ENCODE peak calls at places on chromosomes 2 and 18, in ten cellular contexts. Z, Q, A, V, M, L, C, N, W and I are unnamed samples.

GRCh38 chr18:27808678-27809077 is 368.3 kb downstream of the CDH2 start:
- DNase-seq in Z (no peak), Q (peak), A (no peak), V (no peak), M (no peak), L (no peak), C (no peak), N (no peak), W (no peak), I (no peak)

GRCh38 chr18:46555724-46556123 is 101.3 kb downstream of the LOXHD1 start:
- DNase-seq in Z (no peak), Q (peak), A (peak), V (no peak), M (peak), L (no peak), C (no peak), N (no peak), W (no peak), I (peak)

GRCh38 chr2:238287702-238288649 is at the start of gene PER2:
- DNase-seq in Z (peak), Q (peak), A (peak), V (peak), M (no peak), L (no peak), C (peak), N (peak), W (no peak), I (peak)

GRCh38 chr2:230706053-230706498 is 6.6 kb upstream of the CAB39 start:
- DNase-seq in Z (no peak), Q (no peak), A (no peak), V (no peak), M (no peak), L (no peak), C (peak), N (no peak), W (no peak), I (no peak)

GRCh38 chr2:222424281-222424728 is at the start of gene SGPP2:
- DNase-seq in Z (peak), Q (no peak), A (peak), V (no peak), M (peak), L (no peak), C (peak), N (no peak), W (no peak), I (no peak)

GRCh38 chr2:69716555-69717120 is 25.3 kb upstream of the ANXA4 start:
- DNase-seq in Z (no peak), Q (peak), A (no peak), V (no peak), M (no peak), L (no peak), C (no peak), N (no peak), W (no peak), I (no peak)

GRCh38 chr2:50720695-50721314 is 311.1 kb downstream of the NRXN1 start:
- DNase-seq in Z (no peak), Q (peak), A (peak), V (no peak), M (peak), L (no peak), C (no peak), N (no peak), W (no peak), I (no peak)

GRCh38 chr2:99841749-99842148 is 300.6 kb downstream of the AFF3 start:
- DNase-seq in Z (no peak), Q (peak), A (no peak), V (no peak), M (no peak), L (no peak), C (no peak), N (no peak), W (no peak), I (no peak)

GRCh38 chr2:173644146-173644545 is 289.5 kb downstream of the CDCA7 start:
- DNase-seq in Z (no peak), Q (peak), A (no peak), V (peak), M (no peak), L (no peak), C (no peak), N (no peak), W (no peak), I (no peak)

GRCh38 chr2:54725343-54726099 is 2.1 kb downstream of the EML6 start:
- DNase-seq in Z (no peak), Q (no peak), A (no peak), V (no peak), M (no peak), L (no peak), C (no peak), N (no peak), W (no peak), I (peak)

GRCh38 chr2:64562148-64562784 is 38.1 kb downstream of the AFTPH start:
- DNase-seq in Z (no peak), Q (peak), A (no peak), V (no peak), M (no peak), L (no peak), C (no peak), N (no peak), W (no peak), I (no peak)

GRCh38 chr2:101173707-101174295 is 22.6 kb upstream of the TBC1D8 start:
- DNase-seq in Z (no peak), Q (no peak), A (no peak), V (no peak), M (no peak), L (no peak), C (no peak), N (no peak), W (no peak), I (no peak)

GRCh38 chr2:214543386-214543955 is 132.6 kb downstream of the VWC2L start:
- DNase-seq in Z (no peak), Q (peak), A (no peak), V (peak), M (no peak), L (no peak), C (no peak), N (no peak), W (no peak), I (no peak)

GRCh38 chr18:78647018-78647417 is 332.6 kb upstream of the SALL3 start:
- DNase-seq in Z (no peak), Q (no peak), A (no peak), V (no peak), M (no peak), L (no peak), C (no peak), N (no peak), W (no peak), I (no peak)

GRCh38 chr2:23388756-23389514 is 4.0 kb downstream of the KLHL29 start:
- DNase-seq in Z (no peak), Q (no peak), A (no peak), V (no peak), M (no peak), L (no peak), C (no peak), N (no peak), W (no peak), I (no peak)

GRCh38 chr2:33040541-33040940 is 93.8 kb downstream of the LTBP1 start:
- DNase-seq in Z (no peak), Q (no peak), A (no peak), V (no peak), M (no peak), L (no peak), C (no peak), N (no peak), W (no peak), I (no peak)

GRCh38 chr2:18500333-18500732 is 60.1 kb downstream of the RDH14 start:
- DNase-seq in Z (no peak), Q (peak), A (no peak), V (peak), M (no peak), L (no peak), C (no peak), N (no peak), W (no peak), I (no peak)

GRCh38 chr18:74252032-74252380 is 39.8 kb downstream of the CYB5A start:
- DNase-seq in Z (no peak), Q (peak), A (no peak), V (no peak), M (no peak), L (no peak), C (no peak), N (no peak), W (no peak), I (no peak)

GRCh38 chr2:11245322-11245721 is 90.1 kb downstream of the SLC66A3 start:
- DNase-seq in Z (no peak), Q (no peak), A (no peak), V (no peak), M (no peak), L (no peak), C (no peak), N (no peak), W (no peak), I (no peak)

GRCh38 chr2:1739961-1740713 is 4.2 kb downstream of the PXDN start:
- DNase-seq in Z (no peak), Q (peak), A (no peak), V (no peak), M (no peak), L (no peak), C (no peak), N (no peak), W (no peak), I (no peak)

DNA sequence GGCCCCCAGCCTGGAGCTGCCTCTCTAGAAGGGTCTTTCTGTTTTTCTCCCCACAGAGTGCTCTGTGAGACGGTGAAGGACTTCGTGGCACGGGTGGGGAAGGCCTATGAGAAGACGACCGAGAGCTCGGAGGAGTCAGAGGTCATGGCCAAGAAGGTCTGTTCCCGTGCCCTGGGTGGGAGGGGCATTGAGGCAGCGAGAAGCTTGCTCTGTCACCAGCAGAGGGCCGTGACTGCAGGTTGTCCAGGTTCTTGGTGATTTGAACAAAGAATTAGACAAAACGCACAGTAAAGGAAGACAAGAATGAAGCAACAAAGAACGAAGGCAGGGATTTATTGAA is 93.9 kb downstream of the DGKD start:
- DNase-seq in Z (no peak), Q (peak), A (peak), V (no peak), M (peak), L (peak), C (no peak), N (peak), W (no peak), I (peak)
- TF ChIP-seq CTCF in Z (no peak), Q (peak), A (no peak), V (peak), M (no peak), L (no peak), C (no peak), N (no peak), W (no peak), I (no peak)

GRCh38 chr2:146312899-146313298 is 1531.9 kb upstream of the ACVR2A start:
- DNase-seq in Z (no peak), Q (peak), A (no peak), V (no peak), M (no peak), L (no peak), C (no peak), N (no peak), W (no peak), I (no peak)
- TF ChIP-seq CTCF in Z (peak), Q (peak), A (no peak), V (peak), M (no peak), L (peak), C (no peak), N (no peak), W (peak), I (peak)

GRCh38 chr2:38835015-38835601 is 40.6 kb downstream of the DHX57 start:
- DNase-seq in Z (no peak), Q (peak), A (no peak), V (no peak), M (no peak), L (no peak), C (no peak), N (no peak), W (no peak), I (peak)
- TF ChIP-seq CTCF in Z (peak), Q (peak), A (peak), V (peak), M (peak), L (peak), C (peak), N (peak), W (no peak), I (peak)

GRCh38 chr2:29311458-29311857 is 196.2 kb downstream of the CLIP4 start:
- DNase-seq in Z (no peak), Q (no peak), A (no peak), V (no peak), M (no peak), L (no peak), C (no peak), N (no peak), W (no peak), I (no peak)

GRCh38 chr2:29317077-29317517 is 201.9 kb downstream of the CLIP4 start:
- DNase-seq in Z (no peak), Q (peak), A (no peak), V (no peak), M (no peak), L (no peak), C (no peak), N (no peak), W (no peak), I (no peak)

GRCh38 chr2:29310665-29311348 is 195.6 kb downstream of the CLIP4 start:
- DNase-seq in Z (no peak), Q (no peak), A (peak), V (no peak), M (no peak), L (no peak), C (no peak), N (no peak), W (no peak), I (no peak)

GRCh38 chr2:29317801-29318485 is 202.7 kb downstream of the CLIP4 start:
- DNase-seq in Z (no peak), Q (no peak), A (no peak), V (no peak), M (no peak), L (no peak), C (no peak), N (no peak), W (no peak), I (no peak)

GRCh38 chr2:29314816-29315571 is 199.8 kb downstream of the CLIP4 start:
- DNase-seq in Z (no peak), Q (peak), A (peak), V (no peak), M (peak), L (no peak), C (peak), N (no peak), W (no peak), I (no peak)
- TF ChIP-seq CTCF in Z (peak), Q (peak), A (no peak), V (peak), M (no peak), L (no peak), C (no peak), N (no peak), W (no peak), I (no peak)

GRCh38 chr2:146677280-146677679 is 1167.5 kb upstream of the ACVR2A start:
- DNase-seq in Z (no peak), Q (peak), A (no peak), V (no peak), M (no peak), L (no peak), C (no peak), N (no peak), W (no peak), I (no peak)
- TF ChIP-seq CTCF in Z (no peak), Q (peak), A (no peak), V (peak), M (no peak), L (peak), C (no peak), N (no peak), W (no peak), I (no peak)